ENCODE peak calls at places on chromosomes 5 and 9, in four cellular contexts. Q, J, X and O are unnamed samples.

GRCh38 chr5:174479325-174479724 is 245.1 kb upstream of the MSX2 start:
- DNase-seq in Q (no peak), J (no peak), X (no peak), O (no peak)

GRCh38 chr5:92508271-92508670 is 1072.7 kb downstream of the NR2F1-AS1 start:
- DNase-seq in Q (no peak), J (no peak), X (no peak), O (no peak)

GRCh38 chr9:69204869-69205268 is 30.8 kb downstream of the TJP2 start:
- DNase-seq in Q (peak; percentile 35), J (no peak), X (no peak), O (peak; percentile 32)

GRCh38 chr9:111621895-111622480 is 9.1 kb upstream of the DNAJC25 start:
- DNase-seq in Q (no peak), J (no peak), X (peak; percentile 40), O (peak; percentile 77)

GRCh38 chr9:127437497-127438264 is 13.5 kb downstream of the ZNF79 start:
- DNase-seq in Q (no peak), J (no peak), X (no peak), O (peak; percentile 40)

GRCh38 chr9:136960212-136960937 is 8.3 kb downstream of the LCN12 start:
- DNase-seq in Q (no peak), J (no peak), X (peak; percentile 61), O (no peak)

GRCh38 chr5:57007349-57007748 is 55.4 kb upstream of the MIER3 start:
- DNase-seq in Q (no peak), J (no peak), X (no peak), O (no peak)

GRCh38 chr9:37412431-37413151 is 9.9 kb upstream of the GRHPR start:
- DNase-seq in Q (no peak), J (no peak), X (no peak), O (no peak)

GRCh38 chr9:35521708-35522107 is 31.8 kb downstream of the RUSC2 start:
- DNase-seq in Q (no peak), J (no peak), X (no peak), O (no peak)

GRCh38 chr5:142143878-142144277 is 35.3 kb downstream of the NDFIP1 start:
- DNase-seq in Q (no peak), J (no peak), X (no peak), O (peak; percentile 62)

GRCh38 chr9:137593176-137593575 is 2.9 kb upstream of the ZMYND19 start:
- DNase-seq in Q (no peak), J (no peak), X (no peak), O (no peak)

GRCh38 chr5:172686111-172686510 is 45.0 kb downstream of the NEURL1B start:
- DNase-seq in Q (no peak), J (no peak), X (no peak), O (no peak)

GRCh38 chr5:160450164-160450932 is 28.7 kb downstream of the PTTG1 start:
- DNase-seq in Q (no peak), J (no peak), X (no peak), O (no peak)

GRCh38 chr5:68932830-68933434 is 160.9 kb upstream of the SLC30A5 start:
- DNase-seq in Q (no peak), J (no peak), X (peak; percentile 15), O (peak; percentile 79)

GRCh38 chr5:153537225-153537624 is 46.8 kb downstream of the GRIA1 start:
- DNase-seq in Q (no peak), J (no peak), X (no peak), O (no peak)

GRCh38 chr5:91311168-91311696 is 71.9 kb downstream of the ARRDC3 start:
- DNase-seq in Q (no peak), J (no peak), X (no peak), O (no peak)

GRCh38 chr5:119343766-119344165 is 12.1 kb upstream of the TNFAIP8 start:
- DNase-seq in Q (no peak), J (no peak), X (no peak), O (no peak)

GRCh38 chr5:139667001-139667729 is 19.0 kb downstream of the CXXC5 start:
- DNase-seq in Q (no peak), J (no peak), X (no peak), O (no peak)

GRCh38 chr5:108650997-108651396 is 96.7 kb upstream of the FER start:
- DNase-seq in Q (no peak), J (no peak), X (no peak), O (no peak)

GRCh38 chr5:175325681-175326080 is 118.3 kb downstream of the DRD1 start:
- DNase-seq in Q (no peak), J (no peak), X (no peak), O (no peak)

GRCh38 chr5:19531374-19531952 is 456.5 kb downstream of the CDH18 start:
- DNase-seq in Q (no peak), J (no peak), X (no peak), O (no peak)

GRCh38 chr9:6467006-6467625 is 54.1 kb downstream of the UHRF2 start:
- DNase-seq in Q (no peak), J (no peak), X (no peak), O (no peak)

GRCh38 chr9:127778280-127779135 is at the start of gene SH2D3C:
- DNase-seq in Q (no peak), J (no peak), X (peak; percentile 60), O (no peak)

GRCh38 chr9:134360897-134361296 is 34.6 kb downstream of the RXRA start:
- DNase-seq in Q (no peak), J (no peak), X (no peak), O (no peak)

GRCh38 chr5:43920422-43920821 is 317.4 kb downstream of the NNT start:
- DNase-seq in Q (no peak), J (no peak), X (no peak), O (no peak)

GRCh38 chr9:89606049-89606481 is 1.3 kb downstream of the GADD45G start:
- DNase-seq in Q (peak; percentile 24), J (peak; percentile 30), X (peak; percentile 32), O (peak; percentile 65)

GRCh38 chr5:72122619-72123018 is 15.3 kb downstream of the MAP1B start:
- DNase-seq in Q (no peak), J (no peak), X (no peak), O (peak; percentile 27)

GRCh38 chr5:10838038-10838437 is 77.0 kb upstream of the DAP start:
- DNase-seq in Q (no peak), J (no peak), X (no peak), O (no peak)